ENCODE peak calls at places on chromosomes 4 and X, in six cellular contexts. Z is H9, D is heart left ventricle, O is NB4, X is astrocyte of the cerebellum, S is GM13976. N is an unnamed sample.

GRCh38 chr4:22345055-22345454 is 170.8 kb downstream of the ADGRA3 start:
- DNase-seq in Z (no peak), D (no peak), O (no peak), X (no peak), S (no peak), N (no peak)

GRCh38 chrX:1389181-1389992 is 2.5 kb downstream of the SLC25A6 start:
- DNase-seq in Z (no peak), D (peak), O (no peak), X (no peak), S (no peak), N (no peak)

GRCh38 chrX:31443654-31444053 is 371.8 kb upstream of the FTHL17 start:
- DNase-seq in Z (no peak), D (no peak), O (no peak), X (no peak), S (no peak), N (no peak)

GRCh38 chr4:52959545-52959944 is 97.4 kb downstream of the RASL11B start:
- DNase-seq in Z (no peak), D (no peak), O (no peak), X (no peak), S (no peak), N (no peak)

GRCh38 chr4:65340382-65341109 is 329.7 kb downstream of the EPHA5 start:
- DNase-seq in Z (no peak), D (no peak), O (no peak), X (no peak), S (no peak), N (no peak)

GRCh38 chr4:96833831-96834230 is 993.9 kb downstream of the PDHA2 start:
- DNase-seq in Z (no peak), D (no peak), O (no peak), X (no peak), S (no peak), N (no peak)

GRCh38 chr4:102525099-102525498 is 23.9 kb downstream of the NFKB1 start:
- DNase-seq in Z (no peak), D (no peak), O (peak), X (no peak), S (no peak), N (no peak)

GRCh38 chr4:89403826-89404225 is 96.2 kb upstream of the GPRIN3 start:
- DNase-seq in Z (no peak), D (no peak), O (no peak), X (no peak), S (no peak), N (no peak)

GRCh38 chr4:24262616-24263015 is 321.7 kb downstream of the DHX15 start:
- DNase-seq in Z (no peak), D (no peak), O (no peak), X (peak), S (no peak), N (no peak)

GRCh38 chrX:39063037-39063436 is 261.8 kb downstream of the MID1IP1 start:
- DNase-seq in Z (no peak), D (no peak), O (peak), X (no peak), S (no peak), N (no peak)

GRCh38 chr4:39732728-39733127 is 34.8 kb downstream of the UBE2K start:
- DNase-seq in Z (no peak), D (no peak), O (peak), X (peak), S (no peak), N (no peak)

GRCh38 chrX:23694606-23695005 is 27.3 kb downstream of the PRDX4 start:
- DNase-seq in Z (peak), D (peak), O (peak), X (peak), S (peak), N (no peak)

GRCh38 chr4:80072607-80073361 is at the start of gene ANTXR2:
- DNase-seq in Z (peak), D (peak), O (peak), X (peak), S (peak), N (peak)

GRCh38 chrX:154441984-154442707 is 1.8 kb upstream of the FAM50A start:
- DNase-seq in Z (no peak), D (no peak), O (no peak), X (no peak), S (no peak), N (no peak)

GRCh38 chrX:132023117-132023895 is at the start of gene STK26:
- DNase-seq in Z (peak), D (peak), O (peak), X (peak), S (peak), N (peak)

GRCh38 chr4:94995684-94996394 is 238.1 kb downstream of the BMPR1B start:
- DNase-seq in Z (peak), D (peak), O (no peak), X (no peak), S (no peak), N (no peak)

GRCh38 chr4:137531951-137532868 is at the start of gene PCDH18:
- DNase-seq in Z (peak), D (peak), O (no peak), X (peak), S (no peak), N (peak)

GRCh38 chr4:158667651-158668198 is 4.0 kb downstream of the C4orf46 start:
- DNase-seq in Z (no peak), D (no peak), O (peak), X (no peak), S (peak), N (no peak)

GRCh38 chrX:110045988-110046387 is 43.1 kb downstream of the TMEM164 start:
- DNase-seq in Z (no peak), D (no peak), O (no peak), X (no peak), S (no peak), N (no peak)

GRCh38 chr4:40264995-40265909 is 68.4 kb downstream of the RHOH start:
- DNase-seq in Z (no peak), D (no peak), O (peak), X (peak), S (no peak), N (no peak)

GRCh38 chr4:114116861-114117260 is 137.4 kb upstream of the ARSJ start:
- DNase-seq in Z (no peak), D (no peak), O (no peak), X (no peak), S (no peak), N (no peak)

GRCh38 chr4:183438458-183439113 is 5.8 kb upstream of the CDKN2AIP start:
- DNase-seq in Z (no peak), D (no peak), O (no peak), X (peak), S (no peak), N (peak)

GRCh38 chr4:153471691-153472080 is 5.5 kb downstream of the TMEM131L start:
- DNase-seq in Z (no peak), D (no peak), O (no peak), X (no peak), S (no peak), N (no peak)

GRCh38 chr4:88818650-88819470 is 121.2 kb upstream of the NAP1L5 start:
- DNase-seq in Z (peak), D (peak), O (peak), X (peak), S (peak), N (no peak)

GRCh38 chr4:82661153-82661552 is 99.4 kb upstream of the TMEM150C start:
- DNase-seq in Z (no peak), D (no peak), O (no peak), X (no peak), S (no peak), N (no peak)

GRCh38 chr4:119628281-119629141 is at the start of gene PDE5A:
- DNase-seq in Z (peak), D (peak), O (peak), X (peak), S (peak), N (peak)

GRCh38 chr4:69051576-69051943 is 44.7 kb upstream of the UGT2B7 start:
- DNase-seq in Z (no peak), D (no peak), O (no peak), X (no peak), S (no peak), N (no peak)

DNA sequence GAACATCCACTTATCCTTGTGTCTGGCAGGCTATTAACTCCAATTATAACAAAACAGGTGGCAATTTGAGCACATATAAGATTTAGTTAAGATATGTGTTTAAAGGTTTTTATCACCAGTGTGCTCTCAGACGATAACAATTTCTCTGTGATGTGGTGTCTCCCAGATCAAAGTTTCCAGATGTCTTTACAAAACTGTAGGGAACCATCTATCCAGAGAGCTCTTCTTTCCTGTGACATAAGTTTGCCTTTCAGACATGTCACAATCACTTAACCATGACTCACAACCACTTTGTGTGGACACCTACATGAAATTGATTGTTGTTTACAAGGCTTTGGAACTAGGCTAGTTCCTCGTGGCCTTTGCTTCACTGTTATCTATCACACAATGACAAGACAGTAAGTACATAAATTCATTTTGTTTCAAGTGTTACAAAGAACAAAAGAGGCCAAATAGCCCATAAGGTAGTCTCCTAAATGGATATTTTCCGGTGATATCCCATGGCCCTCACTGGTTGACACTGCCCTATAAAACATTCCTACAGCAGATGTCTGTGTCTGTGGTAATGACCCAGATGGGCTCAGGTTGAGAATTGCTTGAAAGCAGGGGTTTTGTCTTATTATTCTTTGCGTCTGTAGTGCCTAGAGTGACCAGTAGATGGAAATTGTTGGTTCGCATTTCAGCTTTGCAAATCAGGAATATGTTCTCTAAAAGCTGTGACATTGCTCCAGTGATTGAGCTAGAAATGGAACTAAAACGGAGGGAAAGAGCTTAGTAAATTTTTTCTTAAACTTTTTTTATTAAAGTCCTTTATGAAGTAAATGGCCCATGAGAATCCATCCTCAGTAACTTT is 297.8 kb upstream of the FAM241A start:
- DNase-seq in Z (no peak), D (no peak), O (peak), X (no peak), S (no peak), N (no peak)
- TF ChIP-seq CTCF in Z (peak), D (no peak), O (peak), X (peak), S (no peak), N (peak)

GRCh38 chrX:45524296-45524695 is 323.6 kb upstream of the DIPK2B start:
- DNase-seq in Z (no peak), D (no peak), O (no peak), X (no peak), S (no peak), N (no peak)
- TF ChIP-seq CTCF in Z (no peak), D (no peak), O (no peak), X (no peak), S (no peak), N (no peak)

GRCh38 chrX:106038625-106039024 is at the start of gene SERPINA7:
- DNase-seq in Z (no peak), D (no peak), O (no peak), X (no peak), S (no peak), N (no peak)

GRCh38 chrX:106039920-106040319 is 1.4 kb upstream of the SERPINA7 start:
- DNase-seq in Z (no peak), D (no peak), O (peak), X (no peak), S (no peak), N (no peak)

GRCh38 chrX:106036716-106037115 is 1.8 kb downstream of the SERPINA7 start:
- DNase-seq in Z (no peak), D (no peak), O (no peak), X (no peak), S (no peak), N (no peak)

GRCh38 chrX:106037835-106038473 is 573 bp downstream of the SERPINA7 start:
- DNase-seq in Z (no peak), D (no peak), O (no peak), X (no peak), S (no peak), N (no peak)

GRCh38 chrX:106035064-106035463 is 3.5 kb downstream of the SERPINA7 start:
- DNase-seq in Z (no peak), D (no peak), O (peak), X (no peak), S (no peak), N (no peak)
- TF ChIP-seq CTCF in Z (peak), D (no peak), O (peak), X (peak), S (no peak), N (peak)

DNA sequence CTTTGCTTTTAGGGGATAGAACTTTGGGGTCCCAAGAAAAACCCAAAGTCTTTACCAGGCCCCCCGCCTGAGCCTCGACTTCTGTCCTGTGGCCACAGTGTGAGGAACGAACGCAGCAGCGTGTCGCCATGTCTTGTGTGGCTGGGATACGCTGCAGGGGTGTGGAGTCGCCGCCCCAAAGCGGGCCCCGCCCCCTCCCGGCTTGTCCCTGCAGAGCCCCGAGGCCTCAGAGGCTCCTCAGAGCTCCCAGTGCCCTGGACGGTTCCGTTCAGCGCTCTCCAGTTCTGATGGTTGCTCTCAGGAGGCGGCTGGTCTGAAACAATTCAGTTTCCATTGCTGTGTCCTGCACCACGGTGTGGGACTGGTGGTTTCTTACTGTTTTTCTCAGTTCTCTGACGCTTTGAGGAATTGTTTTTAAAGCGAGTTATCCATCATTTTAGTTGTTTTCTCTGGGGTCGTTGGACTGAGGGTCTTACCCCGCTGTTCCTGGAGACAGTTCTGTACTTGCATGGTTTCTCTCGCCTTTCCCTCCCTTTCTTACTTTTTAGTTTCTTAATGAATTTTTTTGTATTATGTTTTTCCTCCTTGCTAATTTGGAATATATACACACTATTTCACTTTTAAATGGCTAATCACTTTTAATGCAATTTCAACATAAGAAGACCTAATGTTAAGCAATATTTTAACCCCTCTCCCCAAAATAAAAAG is 1.6 kb upstream of the IDUA start:
- DNase-seq in Z (peak), D (peak), O (peak), X (no peak), S (peak), N (no peak)
- TF ChIP-seq CTCF in Z (no peak), D (no peak), O (no peak), X (no peak), S (no peak), N (no peak)

GRCh38 chr4:71270901-71271300 is 67.9 kb upstream of the SLC4A4 start:
- DNase-seq in Z (peak), D (no peak), O (peak), X (no peak), S (peak), N (no peak)

GRCh38 chr4:71275004-71275403 is 63.8 kb upstream of the SLC4A4 start:
- DNase-seq in Z (no peak), D (no peak), O (no peak), X (no peak), S (no peak), N (no peak)

GRCh38 chr4:71275570-71275969 is 63.2 kb upstream of the SLC4A4 start:
- DNase-seq in Z (no peak), D (no peak), O (peak), X (no peak), S (no peak), N (no peak)

GRCh38 chr4:71269241-71269640 is 69.6 kb upstream of the SLC4A4 start:
- DNase-seq in Z (no peak), D (no peak), O (no peak), X (no peak), S (no peak), N (no peak)

GRCh38 chr4:71272976-71273375 is 65.8 kb upstream of the SLC4A4 start:
- DNase-seq in Z (no peak), D (no peak), O (no peak), X (no peak), S (no peak), N (no peak)
- TF ChIP-seq CTCF in Z (no peak), D (no peak), O (no peak), X (no peak), S (no peak), N (no peak)

GRCh38 chr4:103996637-103997036 is 276.9 kb upstream of the TACR3 start:
- DNase-seq in Z (peak), D (no peak), O (peak), X (peak), S (peak), N (no peak)

GRCh38 chr4:103996059-103996458 is 276.3 kb upstream of the TACR3 start:
- DNase-seq in Z (no peak), D (no peak), O (no peak), X (peak), S (no peak), N (no peak)

GRCh38 chr4:103998752-103999151 is 279.0 kb upstream of the TACR3 start:
- DNase-seq in Z (no peak), D (no peak), O (no peak), X (no peak), S (no peak), N (no peak)

DNA sequence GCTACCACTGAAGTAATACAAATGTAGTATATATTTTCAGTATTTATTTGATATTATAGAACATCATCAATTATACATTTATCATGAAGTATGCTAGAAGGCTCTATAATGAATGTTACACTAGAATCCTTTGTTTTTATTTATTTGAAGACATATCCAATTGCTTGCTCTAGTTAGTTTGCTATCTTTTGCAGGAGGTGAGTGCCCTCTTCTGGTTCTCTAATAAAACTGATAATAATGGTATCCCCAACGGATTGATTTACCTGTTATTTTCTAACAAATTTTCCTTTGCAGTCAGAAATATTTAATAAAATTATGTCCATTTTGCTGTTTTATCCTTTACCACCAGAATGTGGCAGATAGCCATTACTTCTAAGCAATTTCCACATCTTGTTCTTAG is 274.3 kb upstream of the TACR3 start:
- DNase-seq in Z (no peak), D (no peak), O (peak), X (no peak), S (peak), N (no peak)
- TF ChIP-seq CTCF in Z (peak), D (no peak), O (no peak), X (peak), S (no peak), N (peak)

DNA sequence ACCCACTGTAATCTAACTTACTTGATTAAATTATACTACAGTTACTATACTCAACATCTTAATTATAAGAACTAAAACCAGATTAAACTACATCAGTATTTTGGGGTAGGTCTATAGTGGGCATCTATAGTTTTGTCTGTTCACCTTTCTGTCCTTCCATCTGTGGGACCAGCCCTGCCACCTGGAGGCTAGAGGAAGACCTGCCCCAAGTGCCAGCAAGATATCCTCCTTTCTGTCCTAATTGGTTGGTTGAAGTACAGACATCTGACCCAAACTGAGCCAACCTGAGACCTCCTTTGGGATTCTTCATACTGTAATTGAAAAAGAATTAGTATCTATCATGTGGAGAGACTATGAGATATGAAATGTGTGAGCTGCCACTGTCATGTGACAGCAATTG is 172.2 kb upstream of the TLL1 start:
- DNase-seq in Z (peak), D (no peak), O (no peak), X (no peak), S (no peak), N (no peak)
- TF ChIP-seq CTCF in Z (peak), D (no peak), O (no peak), X (peak), S (no peak), N (peak)

GRCh38 chrX:111561851-111562250 is 50.4 kb downstream of the SERTM2 start:
- DNase-seq in Z (no peak), D (no peak), O (no peak), X (no peak), S (no peak), N (no peak)
- TF ChIP-seq CTCF in Z (no peak), D (no peak), O (no peak), X (no peak), S (no peak), N (no peak)

DNA sequence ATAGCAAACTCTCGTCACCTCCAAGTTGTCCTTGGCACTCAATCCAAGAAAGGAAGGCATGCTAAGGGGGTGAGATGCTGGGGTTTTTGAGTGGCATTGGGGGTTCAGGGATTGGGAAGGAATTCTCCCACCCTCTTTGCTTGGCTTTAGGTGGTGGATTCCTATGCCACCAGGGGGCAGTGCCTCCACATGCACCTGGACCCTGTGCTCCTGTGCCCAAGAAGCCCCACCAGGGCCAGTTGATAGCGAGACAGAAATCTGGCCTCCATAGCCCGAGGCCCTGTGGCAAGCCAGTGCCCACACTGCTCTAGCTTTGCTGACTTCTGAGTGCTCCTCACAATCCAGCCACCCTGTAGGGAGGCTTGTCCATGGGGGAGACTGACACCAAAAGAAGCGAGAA is 2.0 kb upstream of the FATE1 start:
- DNase-seq in Z (peak), D (peak), O (peak), X (no peak), S (peak), N (no peak)
- TF ChIP-seq CTCF in Z (peak), D (peak), O (peak), X (peak), S (peak), N (peak)

N was measured in type B pancreatic cell.